ENCODE peak calls at places on chromosomes 16 and 17, in four cellular contexts. Y is CD4-positive, alpha-beta T cell; B is aorta; L is activated naive CD8-positive, alpha-beta T cell treated with anti-CD3 and anti-CD28 coated beads, Interleukin-2, amount 50 U/mL, for 16 hours. G is an unnamed sample.

GRCh38 chr17:44308865-44309264 is 464 bp downstream of the RUNDC3A start:
- DNase-seq in Y (no peak), B (no peak), L (no peak), G (no peak)

GRCh38 chr17:10803830-10804498 is at the start of gene TMEM238L:
- DNase-seq in Y (no peak), B (no peak), L (no peak), G (no peak)

GRCh38 chr16:23837553-23838308 is 1.9 kb downstream of the PRKCB start:
- DNase-seq in Y (no peak), B (no peak), L (no peak), G (no peak)

GRCh38 chr17:8479431-8479947 is 43.8 kb downstream of the NDEL1 start:
- DNase-seq in Y (no peak), B (no peak), L (no peak), G (no peak)

GRCh38 chr16:67185866-67186134 is 2.0 kb upstream of the MATCAP1 start:
- DNase-seq in Y (no peak), B (no peak), L (no peak), G (no peak)

GRCh38 chr17:49434821-49435581 is 20.3 kb upstream of the PHB1 start:
- DNase-seq in Y (peak), B (peak), L (no peak), G (no peak)

GRCh38 chr17:68328676-68329075 is 37.4 kb downstream of the ARSG start:
- DNase-seq in Y (no peak), B (no peak), L (no peak), G (no peak)

GRCh38 chr16:29871822-29872546 is 9.0 kb upstream of the CDIPT start:
- DNase-seq in Y (no peak), B (no peak), L (no peak), G (no peak)

GRCh38 chr16:23729503-23730424 is 16.7 kb upstream of the ERN2 start:
- DNase-seq in Y (no peak), B (no peak), L (no peak), G (no peak)

GRCh38 chr17:47317119-47317518 is 6.6 kb upstream of the EFCAB13 start:
- DNase-seq in Y (no peak), B (no peak), L (no peak), G (no peak)

GRCh38 chr17:42679001-42679491 is 2.3 kb upstream of the PLEKHH3 start:
- DNase-seq in Y (no peak), B (no peak), L (no peak), G (no peak)